ENCODE peak calls at places on chromosomes 7 and 10, in nine cellular contexts. N is adipocyte; X is GM12865; V is CD8-positive, alpha-beta memory T cell; T is aorta; J is IMR-90; E is A549; W is testis; M is pancreas. P is an unnamed sample.

GRCh38 chr7:6375346-6376101 is 72.2 kb downstream of the DAGLB start:
- DNase-seq in M (no peak), V (peak; percentile 7), X (peak; percentile 44), N (peak; percentile 66), W (peak; percentile 36), T (no peak), E (no peak), J (peak; percentile 49), P (no peak)

GRCh38 chr7:50711271-50712175 is 71.2 kb downstream of the GRB10 start:
- DNase-seq in X (no peak), M (no peak), E (peak; percentile 55), V (no peak), J (peak; percentile 35), N (peak; percentile 28), T (no peak), W (no peak), P (no peak)

GRCh38 chr7:1505731-1506550 is 1.8 kb upstream of the INTS1 start:
- DNase-seq in T (no peak), V (no peak), J (no peak), E (peak; percentile 78), X (peak; percentile 34), M (peak; percentile 58), W (peak; percentile 27), N (no peak), P (no peak)

GRCh38 chr10:101759354-101760247 is 16.3 kb downstream of the FGF8 start:
- DNase-seq in V (no peak), E (no peak), M (no peak), J (no peak), T (no peak), N (no peak), W (no peak), X (no peak), P (no peak)

GRCh38 chr10:46541017-46541661 is 15.3 kb downstream of the GPRIN2 start:
- DNase-seq in N (no peak), W (peak; percentile 42), E (peak; percentile 94), X (no peak), M (peak; percentile 12), J (no peak), T (peak; percentile 80), V (no peak), P (peak; percentile 76)

GRCh38 chr10:103470755-103471653 is 8.0 kb downstream of the CALHM3 start:
- DNase-seq in W (peak; percentile 45), N (no peak), X (peak; percentile 98), T (peak; percentile 78), V (peak; percentile 61), E (no peak), M (no peak), J (no peak), P (peak; percentile 66)

GRCh38 chr7:39741942-39742623 is 118.7 kb downstream of the RALA start:
- DNase-seq in E (peak; percentile 75), V (peak; percentile 28), J (peak; percentile 41), X (peak; percentile 42), M (no peak), T (no peak), N (no peak), W (peak; percentile 43), P (peak; percentile 72)

GRCh38 chr10:62724465-62724864 is 80.1 kb upstream of the ADO start:
- DNase-seq in W (no peak), N (no peak), M (no peak), E (no peak), X (no peak), T (no peak), J (no peak), V (no peak), P (no peak)

GRCh38 chr10:30997536-30998252 is 34.0 kb downstream of the ZNF438 start:
- DNase-seq in V (no peak), T (no peak), E (no peak), W (no peak), N (no peak), X (no peak), J (no peak), M (no peak), P (no peak)

GRCh38 chr10:73446926-73447325 is 13.6 kb upstream of the MSS51 start:
- DNase-seq in J (no peak), N (no peak), W (no peak), X (no peak), M (no peak), T (no peak), V (no peak), E (no peak), P (no peak)

GRCh38 chr10:71359364-71360046 is 37.2 kb upstream of the CDH23 start:
- DNase-seq in T (no peak), E (no peak), X (peak; percentile 26), J (no peak), V (no peak), M (no peak), N (no peak), W (no peak), P (peak; percentile 60)

GRCh38 chr10:14560274-14560673 is 214.4 kb downstream of the FAM107B start:
- DNase-seq in N (peak; percentile 37), V (peak; percentile 38), T (no peak), M (no peak), J (peak; percentile 85), E (peak; percentile 78), W (no peak), X (peak; percentile 58), P (peak; percentile 72)

GRCh38 chr7:117800841-117801240 is 72.4 kb downstream of the CTTNBP2 start:
- DNase-seq in E (no peak), V (no peak), T (no peak), X (no peak), W (no peak), N (no peak), M (no peak), J (peak; percentile 3), P (no peak)

GRCh38 chr10:60932756-60933155 is 11.2 kb downstream of the RHOBTB1 start:
- DNase-seq in T (no peak), V (no peak), W (no peak), X (no peak), J (no peak), M (no peak), N (no peak), E (no peak), P (no peak)

GRCh38 chr10:74936577-74937445 is 110.4 kb downstream of the KAT6B start:
- DNase-seq in W (no peak), M (no peak), J (peak; percentile 60), T (no peak), N (peak; percentile 46), V (no peak), X (no peak), E (no peak), P (no peak)
- H3K4me3 ChIP-seq in W (no peak overlapping the region), M (no peak overlapping the region), J (no peak overlapping the region), T (no peak overlapping the region), N (peak overlapping the region; percentile 13), V (no peak overlapping the region), X (no peak overlapping the region), E (no peak overlapping the region), P (no peak overlapping the region)

GRCh38 chr7:27178366-27178765 is 4.2 kb upstream of the HOXA10 start:
- DNase-seq in V (no peak), E (no peak), M (no peak), T (peak; percentile 46), J (no peak), N (no peak), X (no peak), W (no peak), P (no peak)

GRCh38 chr7:27179503-27180430 is 5.3 kb downstream of the HOXA11 start:
- DNase-seq in N (peak; percentile 70), W (peak; percentile 78), X (peak; percentile 34), V (peak; percentile 53), E (peak; percentile 85), M (no peak), J (peak; percentile 45), T (peak; percentile 94), P (peak; percentile 76)

GRCh38 chr7:27180431-27181175 is 4.4 kb downstream of the HOXA11 start:
- DNase-seq in V (no peak), X (no peak), N (no peak), J (no peak), T (peak; percentile 62), E (no peak), W (no peak), M (no peak), P (no peak)

GRCh38 chr7:27177795-27178320 is 3.7 kb upstream of the HOXA10 start:
- DNase-seq in T (no peak), N (no peak), E (no peak), X (no peak), W (no peak), J (no peak), V (no peak), M (no peak), P (no peak)

DNA sequence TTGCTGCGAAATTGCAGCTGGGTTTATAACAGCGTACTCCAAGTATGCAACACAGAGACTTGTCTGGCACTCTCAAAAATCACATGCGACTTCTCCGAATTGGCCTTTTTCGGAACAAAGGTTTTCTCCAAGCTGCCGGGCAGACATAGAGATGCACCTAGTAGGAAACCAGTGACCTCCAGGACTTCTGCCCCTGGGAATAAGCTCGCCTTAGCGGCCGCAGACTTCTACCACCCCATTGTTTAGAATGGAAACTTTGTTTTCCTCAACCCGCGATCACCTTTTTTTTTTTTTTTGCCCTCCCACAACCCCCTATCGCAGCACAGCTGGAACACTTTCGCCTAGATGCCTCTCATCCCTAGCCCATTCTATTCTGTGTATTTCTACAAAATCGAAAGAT is 4.9 kb upstream of the HOXA10 start:
- DNase-seq in J (no peak), V (no peak), N (no peak), X (no peak), T (no peak), E (no peak), W (no peak), M (no peak), P (no peak)
- H3K4me3 ChIP-seq in J (no peak overlapping the region), V (no peak overlapping the region), N (peak overlapping the region; percentile 80), X (no peak overlapping the region), T (no peak overlapping the region), E (peak overlapping the region; percentile 56), W (no peak overlapping the region), M (no peak overlapping the region), P (no peak overlapping the region)

GRCh38 chr7:8436965-8437364 is 3.6 kb downstream of the NXPH1 start:
- DNase-seq in W (peak; percentile 79), N (no peak), J (no peak), V (peak; percentile 6), M (peak; percentile 28), T (no peak), X (peak; percentile 75), E (peak; percentile 42), P (no peak)
- H3K4me3 ChIP-seq in W (no peak overlapping the region), N (no peak overlapping the region), J (no peak overlapping the region), V (no peak overlapping the region), M (no peak overlapping the region), T (no peak overlapping the region), X (no peak overlapping the region), E (no peak overlapping the region), P (no peak overlapping the region)

DNA sequence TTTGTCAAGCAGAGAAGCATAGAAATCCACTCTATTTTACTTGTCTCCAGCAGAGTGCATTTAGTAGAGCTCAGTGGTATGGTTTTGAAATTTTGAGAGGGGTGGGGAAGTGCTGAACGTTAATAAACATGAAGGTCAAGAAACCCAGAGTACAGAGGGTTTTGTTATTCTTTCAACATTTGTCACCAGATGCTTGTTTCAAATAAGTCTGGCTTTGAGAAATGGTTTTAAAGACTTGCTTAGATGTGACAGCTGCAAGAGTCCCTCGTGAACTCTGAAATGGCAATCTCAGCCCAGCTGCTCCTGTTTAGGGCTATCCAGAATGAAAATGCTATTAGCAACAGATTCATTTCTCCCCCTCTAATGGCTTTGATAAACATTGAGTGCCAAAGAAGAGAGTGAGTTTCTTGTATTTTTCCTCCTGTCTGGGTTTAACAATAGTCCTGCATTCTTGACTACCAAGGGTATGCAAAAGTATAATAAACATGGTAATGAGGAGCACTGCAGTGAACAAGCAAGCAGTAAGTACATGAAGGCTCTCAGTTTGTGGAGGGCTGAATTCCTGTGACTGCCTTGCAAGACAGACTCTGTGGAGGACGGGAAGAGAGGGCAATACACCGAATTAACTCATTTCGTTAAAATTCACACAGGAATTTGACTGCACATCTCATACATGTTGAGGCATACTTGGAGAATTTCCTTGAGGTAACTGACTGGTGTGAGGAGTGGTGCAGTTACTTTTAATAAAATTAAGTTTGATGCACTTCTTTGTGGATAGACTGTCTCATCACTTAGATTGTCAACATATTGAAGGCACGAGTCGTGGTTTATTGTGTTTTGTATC is 490.9 kb downstream of the REEP3 start:
- DNase-seq in E (no peak), J (no peak), N (no peak), W (no peak), X (no peak), M (no peak), V (no peak), T (no peak), P (no peak)
- H3K4me3 ChIP-seq in E (no peak overlapping the region), J (no peak overlapping the region), N (no peak overlapping the region), W (no peak overlapping the region), X (no peak overlapping the region), M (no peak overlapping the region), V (no peak overlapping the region), T (no peak overlapping the region), P (no peak overlapping the region)

P was measured in lower lobe of right lung.